ENCODE peak calls at places on chromosomes 5 and 9, in four cellular contexts. Z, G, F and X are unnamed samples.

GRCh38 chr5:78009937-78010527 is 233.9 kb upstream of the TBCA start:
- DNase-seq in F (no peak), Z (no peak), G (no peak), X (no peak)

GRCh38 chr5:27571681-27572080 is 533.3 kb upstream of the CDH9 start:
- DNase-seq in G (no peak), Z (no peak), F (no peak), X (no peak)

GRCh38 chr5:119386945-119387344 is 31.1 kb downstream of the TNFAIP8 start:
- DNase-seq in Z (no peak), G (no peak), F (peak), X (no peak)

GRCh38 chr9:132673355-132673754 is 3.1 kb downstream of the GTF3C4 start:
- DNase-seq in Z (peak), G (no peak), F (no peak), X (no peak)

GRCh38 chr5:122007445-122008010 is 45.8 kb downstream of the SRFBP1 start:
- DNase-seq in F (no peak), Z (no peak), G (no peak), X (no peak)

GRCh38 chr9:18461496-18461895 is 12.5 kb upstream of the ADAMTSL1 start:
- DNase-seq in G (no peak), Z (no peak), F (no peak), X (no peak)

GRCh38 chr5:151651997-151652645 is 34.6 kb downstream of the SPARC start:
- DNase-seq in F (peak), G (peak), Z (peak), X (peak)

GRCh38 chr5:57383093-57383861 is 99.3 kb downstream of the ACTBL2 start:
- DNase-seq in F (no peak), Z (peak), G (no peak), X (no peak)

GRCh38 chr9:120532891-120533290 is 47.1 kb downstream of the CDK5RAP2 start:
- DNase-seq in G (no peak), F (no peak), Z (peak), X (no peak)

GRCh38 chr9:120534266-120534665 is 45.7 kb downstream of the CDK5RAP2 start:
- DNase-seq in F (no peak), Z (no peak), G (no peak), X (no peak)

GRCh38 chr9:120532475-120532874 is 47.5 kb downstream of the CDK5RAP2 start:
- DNase-seq in G (peak), F (peak), Z (peak), X (no peak)

GRCh38 chr9:120528834-120529233 is 51.1 kb downstream of the CDK5RAP2 start:
- DNase-seq in G (no peak), F (no peak), Z (no peak), X (no peak)

GRCh38 chr9:120531683-120532300 is 48.2 kb downstream of the CDK5RAP2 start:
- DNase-seq in G (no peak), F (no peak), Z (peak), X (no peak)
- TF ChIP-seq CTCF in G (peak), F (peak), Z (no peak), X (no peak)

GRCh38 chr5:155631116-155631515 is 617.6 kb downstream of the KIF4B start:
- DNase-seq in F (no peak), G (no peak), Z (peak), X (no peak)

GRCh38 chr5:155628346-155628745 is 614.8 kb downstream of the KIF4B start:
- DNase-seq in F (no peak), G (no peak), Z (no peak), X (no peak)

GRCh38 chr5:155629597-155629996 is 616.0 kb downstream of the KIF4B start:
- DNase-seq in Z (no peak), F (no peak), G (no peak), X (no peak)

DNA sequence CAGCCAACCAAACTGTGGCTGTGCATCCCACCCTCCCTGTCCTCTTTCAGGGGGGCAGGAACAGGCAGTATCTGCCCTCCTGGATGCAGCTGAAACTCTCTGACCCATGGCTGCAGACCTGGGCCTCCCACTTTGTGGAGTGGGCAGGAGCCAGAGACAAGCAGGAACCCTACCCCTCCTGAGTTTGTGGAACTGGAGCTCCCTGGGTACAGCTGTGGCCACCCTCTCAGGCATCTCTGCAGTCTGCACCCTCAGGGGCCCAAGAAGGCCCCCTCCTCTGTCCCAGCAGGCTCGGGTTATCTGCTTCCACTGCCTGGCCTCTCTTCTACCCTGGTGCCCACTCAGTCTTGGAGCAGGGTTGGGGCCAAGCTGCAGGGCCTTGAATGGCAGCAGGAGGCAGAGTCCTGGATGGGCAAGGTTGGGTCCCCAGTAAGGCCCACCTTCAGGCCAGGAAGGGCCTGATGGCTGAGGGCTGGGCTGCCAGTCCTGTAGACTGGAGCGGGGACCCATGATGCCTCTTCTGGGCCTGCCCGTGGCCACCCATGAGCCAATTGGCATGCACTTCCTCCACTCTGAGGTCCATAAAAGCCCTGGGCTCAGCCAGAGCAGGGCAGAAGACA is 619.9 kb downstream of the KIF4B start:
- DNase-seq in F (no peak), Z (no peak), G (no peak), X (no peak)
- H3K27ac ChIP-seq in F (no peak), Z (no peak), G (no peak), X (no peak)

GRCh38 chr9:10251490-10251889 is 361.3 kb downstream of the PTPRD start:
- DNase-seq in G (no peak), Z (peak), F (no peak), X (no peak)
- TF ChIP-seq CTCF in G (no peak), Z (no peak), F (no peak), X (no peak)

GRCh38 chr9:106174331-106174730 is 480.0 kb downstream of the TMEM38B start:
- DNase-seq in F (no peak), G (no peak), Z (no peak), X (no peak)
- H3K27ac ChIP-seq in F (no peak), G (no peak), Z (no peak), X (no peak)